ENCODE peak calls at places on chromosomes 7 and 10, in nine cellular contexts. Y is T-helper 9 cell; K is activated naive CD8-positive, alpha-beta T cell treated with anti-CD3 and anti-CD28 coated beads for 36 hours; Q is spleen; F is hepatic stellate cell; A is stimulated activated CD4-positive, alpha-beta T cell treated with anti-CD3 and anti-CD28 coated beads, TNF-alpha, amount 100 ng/mL, for 48 hours; S is kidney tubule cell; U is left cardiac atrium; I is NCI-H2029. O is an unnamed sample.

GRCh38 chr7:39142750-39143149 is 165.0 kb downstream of the POU6F2 start:
- DNase-seq in A (no peak), Y (no peak), I (no peak), F (no peak), Q (no peak), S (no peak), K (no peak), U (no peak), O (no peak)

GRCh38 chr10:17001961-17002749 is 127.5 kb downstream of the CUBN start:
- DNase-seq in K (peak), Y (peak), Q (no peak), U (peak), S (no peak), A (no peak), I (no peak), F (peak), O (no peak)

GRCh38 chr10:11687357-11687771 is 54.8 kb upstream of the ECHDC3 start:
- DNase-seq in F (no peak), U (no peak), A (no peak), Y (no peak), I (no peak), S (peak), Q (no peak), K (no peak), O (no peak)

GRCh38 chr10:34581871-34582532 is 233.1 kb downstream of the PARD3 start:
- DNase-seq in A (no peak), F (no peak), I (no peak), Q (no peak), Y (no peak), K (no peak), U (no peak), S (peak), O (no peak)

GRCh38 chr7:2405601-2406345 is 2.4 kb downstream of the CHST12 start:
- DNase-seq in S (no peak), I (no peak), U (no peak), Q (peak), A (no peak), K (peak), Y (peak), F (no peak), O (peak)

GRCh38 chr10:50498465-50498864 is 125.3 kb downstream of the SGMS1 start:
- DNase-seq in Q (no peak), Y (no peak), F (no peak), U (no peak), K (no peak), I (no peak), A (no peak), S (no peak), O (no peak)

GRCh38 chr10:69749180-69750010 is 52.3 kb upstream of the COL13A1 start:
- DNase-seq in I (no peak), Y (no peak), A (no peak), S (no peak), U (peak), F (peak), K (no peak), Q (no peak), O (no peak)

GRCh38 chr7:87083865-87084519 is 24.5 kb upstream of the ELAPOR2 start:
- DNase-seq in Q (no peak), Y (no peak), S (peak), A (no peak), K (no peak), F (no peak), U (no peak), I (no peak), O (no peak)

GRCh38 chr10:125084191-125085186 is 75.9 kb downstream of the CTBP2 start:
- DNase-seq in I (peak), U (peak), K (no peak), A (no peak), F (peak), S (peak), Q (peak), Y (no peak), O (no peak)

GRCh38 chr7:45173596-45174327 is 16.2 kb downstream of the RAMP3 start:
- DNase-seq in Y (no peak), K (no peak), A (no peak), F (no peak), S (no peak), U (peak), I (no peak), Q (peak), O (no peak)

GRCh38 chr7:96921771-96922170 is 83.6 kb upstream of the DLX6 start:
- DNase-seq in Y (no peak), I (no peak), A (no peak), Q (no peak), K (no peak), U (no peak), F (no peak), S (no peak), O (no peak)

GRCh38 chr7:134891262-134892001 is 94.9 kb upstream of the AGBL3 start:
- DNase-seq in A (no peak), K (no peak), S (peak), U (peak), I (no peak), Y (no peak), F (peak), Q (no peak), O (no peak)

GRCh38 chr7:75679060-75679459 is 59.7 kb downstream of the HIP1 start:
- DNase-seq in Q (peak), Y (no peak), S (no peak), I (no peak), U (no peak), F (no peak), K (no peak), A (no peak), O (no peak)

GRCh38 chr7:144534655-144535395 is 131.3 kb upstream of the NOBOX start:
- DNase-seq in K (no peak), A (no peak), Y (no peak), Q (no peak), S (no peak), U (no peak), F (no peak), I (no peak), O (no peak)

GRCh38 chr7:32142649-32143048 is 72.4 kb upstream of the PDE1C start:
- DNase-seq in Y (no peak), A (no peak), F (no peak), S (peak), I (no peak), Q (no peak), U (no peak), K (no peak), O (no peak)

GRCh38 chr10:6014241-6014761 is 37.0 kb upstream of the IL15RA start:
- DNase-seq in K (peak), Q (no peak), A (peak), F (peak), S (peak), Y (peak), I (peak), U (peak), O (peak)

GRCh38 chr7:146740039-146740438 is 623.4 kb downstream of the CNTNAP2 start:
- DNase-seq in F (no peak), A (no peak), Y (no peak), K (no peak), U (no peak), I (no peak), S (no peak), Q (no peak), O (no peak)

GRCh38 chr10:103102195-103102594 is 90.9 kb downstream of the NT5C2 start:
- DNase-seq in I (no peak), K (no peak), S (no peak), U (no peak), Q (no peak), A (no peak), Y (no peak), F (no peak), O (no peak)

GRCh38 chr7:25407932-25408480 is 179.7 kb upstream of the NPVF start:
- DNase-seq in I (no peak), Q (no peak), U (no peak), Y (no peak), S (no peak), K (no peak), A (no peak), F (no peak), O (no peak)

GRCh38 chr10:110893559-110894179 is 21.9 kb downstream of the PDCD4 start:
- DNase-seq in K (no peak), Y (no peak), Q (no peak), S (peak), U (no peak), I (peak), F (no peak), A (no peak), O (peak)

O was measured in GM18507.